ENCODE peak calls at places on chromosomes 13 and 19, in five cellular contexts. A, D, B, O and M are unnamed samples.

GRCh38 chr13:42345367-42345766 is 73.4 kb downstream of the AKAP11 start:
- DNase-seq in B (no peak), O (no peak), D (no peak), A (no peak), M (no peak)

GRCh38 chr13:31909889-31910551 is 121.6 kb upstream of the FRY start:
- DNase-seq in B (peak; percentile 51), D (peak; percentile 59), A (peak; percentile 41), O (peak; percentile 2), M (peak; percentile 82)

GRCh38 chr13:31998131-31998530 is 33.4 kb upstream of the FRY start:
- DNase-seq in D (no peak), B (no peak), O (no peak), A (no peak), M (peak; percentile 3)

GRCh38 chr13:75145926-75146325 is 336.0 kb downstream of the TBC1D4 start:
- DNase-seq in A (no peak), D (peak; percentile 4), B (no peak), O (no peak), M (peak; percentile 45)

GRCh38 chr19:6414033-6414643 is 10.5 kb downstream of the KHSRP start:
- DNase-seq in B (no peak), A (no peak), D (no peak), O (no peak), M (no peak)

GRCh38 chr19:37977992-37978391 is 71.0 kb downstream of the SIPA1L3 start:
- DNase-seq in D (peak; percentile 64), B (no peak), A (no peak), O (no peak), M (peak; percentile 57)

GRCh38 chr13:39597828-39598227 is 5.2 kb downstream of the LHFPL6 start:
- DNase-seq in A (no peak), B (no peak), D (no peak), O (no peak), M (no peak)

GRCh38 chr13:24281188-24282008 is 28.0 kb upstream of the C1QTNF9 start:
- DNase-seq in A (no peak), O (no peak), D (no peak), B (no peak), M (no peak)

GRCh38 chr13:77349365-77349764 is 22.5 kb upstream of the MYCBP2 start:
- DNase-seq in D (no peak), B (no peak), O (no peak), A (no peak), M (no peak)

GRCh38 chr19:55119053-55119452 is 1.6 kb upstream of the PPP1R12C start:
- DNase-seq in O (no peak), D (no peak), A (no peak), B (no peak), M (no peak)

GRCh38 chr13:102815788-102816187 is 16.9 kb downstream of the BIVM start:
- DNase-seq in O (no peak), A (no peak), B (no peak), D (no peak), M (no peak)

GRCh38 chr19:7397687-7398086 is 49.0 kb downstream of the ARHGEF18 start:
- DNase-seq in B (no peak), D (peak; percentile 90), O (peak; percentile 28), A (no peak), M (peak; percentile 90)

GRCh38 chr13:44759723-44760360 is 183.7 kb upstream of the TSC22D1 start:
- DNase-seq in D (peak; percentile 45), O (no peak), A (no peak), B (no peak), M (no peak)

GRCh38 chr19:29517946-29518345 is 7.8 kb upstream of the VSTM2B start:
- DNase-seq in D (no peak), B (no peak), O (no peak), A (no peak), M (no peak)

GRCh38 chr19:5031231-5032100 is 62.6 kb downstream of the KDM4B start:
- DNase-seq in B (peak; percentile 81), D (peak; percentile 40), O (peak; percentile 69), A (peak; percentile 79), M (peak; percentile 85)

GRCh38 chr19:19270749-19271571 is 2.1 kb downstream of the TM6SF2 start:
- DNase-seq in A (no peak), D (no peak), B (no peak), O (no peak), M (no peak)

GRCh38 chr19:49921871-49922755 is 6.9 kb upstream of the ATF5 start:
- DNase-seq in A (peak; percentile 61), B (no peak), D (peak; percentile 66), O (no peak), M (peak; percentile 50)

GRCh38 chr13:39297664-39298171 is 259.5 kb downstream of the NHLRC3 start:
- DNase-seq in A (no peak), O (no peak), D (no peak), B (no peak), M (no peak)

GRCh38 chr19:2119916-2120785 is 23.4 kb downstream of the IZUMO4 start:
- DNase-seq in A (no peak), O (no peak), B (no peak), D (no peak), M (no peak)

GRCh38 chr13:113915012-113915763 is 51.3 kb upstream of the GAS6 start:
- DNase-seq in B (no peak), A (no peak), O (no peak), D (no peak), M (no peak)

GRCh38 chr19:54137913-54138776 is 583 bp downstream of the CNOT3 start:
- DNase-seq in D (no peak), O (no peak), A (peak; percentile 39), B (peak; percentile 30), M (peak; percentile 37)

GRCh38 chr13:21012841-21013681 is 48.3 kb downstream of the LATS2 start:
- DNase-seq in B (no peak), D (peak; percentile 62), O (no peak), A (no peak), M (no peak)

GRCh38 chr19:28864577-28865042 is 348.3 kb downstream of the UQCRFS1 start:
- DNase-seq in B (no peak), O (no peak), A (no peak), D (no peak), M (peak; percentile 37)

GRCh38 chr19:31378404-31378803 is 29.2 kb upstream of the TSHZ3 start:
- DNase-seq in A (no peak), D (no peak), B (no peak), O (peak; percentile 57), M (no peak)

GRCh38 chr19:49950590-49950948 is 10.4 kb downstream of the SIGLEC11 start:
- DNase-seq in O (no peak), A (no peak), B (no peak), D (no peak), M (no peak)

GRCh38 chr13:23681253-23681652 is 111.0 kb downstream of the TNFRSF19 start:
- DNase-seq in A (no peak), D (peak; percentile 94), B (no peak), O (no peak), M (no peak)

GRCh38 chr13:33369073-33369472 is 83.5 kb upstream of the STARD13 start:
- DNase-seq in D (no peak), B (no peak), A (no peak), O (no peak), M (no peak)

GRCh38 chr13:33080962-33081655 is 64.9 kb downstream of the KL start:
- DNase-seq in D (no peak), A (no peak), B (no peak), O (no peak), M (no peak)

GRCh38 chr13:67736646-67737420 is 506.7 kb upstream of the PCDH9 start:
- DNase-seq in O (no peak), A (no peak), D (peak; percentile 89), B (no peak), M (peak; percentile 64)